ENCODE peak calls at places on chromosomes 5 and 9, in five cellular contexts. P, Y, K, J and R are unnamed samples.

GRCh38 chr9:20191239-20191840 is 402.5 kb upstream of the SLC24A2 start:
- DNase-seq in K (no peak), P (no peak), Y (no peak), J (no peak), R (no peak)

GRCh38 chr9:100440071-100440470 is 13.1 kb downstream of the MSANTD3 start:
- DNase-seq in P (no peak), K (no peak), Y (no peak), J (no peak), R (no peak)

GRCh38 chr5:141742866-141743651 is 61.0 kb upstream of the ARAP3 start:
- DNase-seq in Y (no peak), J (no peak), P (no peak), K (peak; percentile 81), R (no peak)

GRCh38 chr9:96087669-96088299 is 212.3 kb downstream of the ERCC6L2 start:
- DNase-seq in P (no peak), Y (peak; percentile 5), K (no peak), J (no peak), R (no peak)

GRCh38 chr5:139105621-139106071 is 92.5 kb downstream of the SIL1 start:
- DNase-seq in J (no peak), K (no peak), Y (peak; percentile 42), P (no peak), R (no peak)

GRCh38 chr5:96297290-96297689 is 135.8 kb downstream of the PCSK1 start:
- DNase-seq in Y (no peak), K (no peak), J (no peak), P (no peak), R (no peak)

GRCh38 chr5:175880797-175881312 is 9.5 kb downstream of the CPLX2 start:
- DNase-seq in P (no peak), Y (no peak), K (no peak), J (no peak), R (no peak)

GRCh38 chr9:114621975-114622609 is 11.0 kb downstream of the TMEM268 start:
- DNase-seq in K (no peak), J (no peak), P (no peak), Y (no peak), R (no peak)

GRCh38 chr5:179607449-179607931 is 16.0 kb downstream of the HNRNPH1 start:
- DNase-seq in P (no peak), K (peak; percentile 76), Y (no peak), J (no peak), R (no peak)

GRCh38 chr5:107408564-107408963 is 262.2 kb downstream of the EFNA5 start:
- DNase-seq in Y (no peak), P (no peak), J (no peak), K (no peak), R (no peak)

GRCh38 chr5:57841671-57842375 is 359.2 kb upstream of the ACTBL2 start:
- DNase-seq in J (no peak), K (no peak), Y (no peak), P (no peak), R (no peak)

GRCh38 chr5:52378237-52378636 is 409.5 kb upstream of the ITGA1 start:
- DNase-seq in J (no peak), K (no peak), Y (no peak), P (no peak), R (no peak)

GRCh38 chr5:112419050-112419595 is at the start of gene EPB41L4A:
- DNase-seq in Y (peak; percentile 41), P (no peak), J (no peak), K (peak; percentile 80), R (no peak)

GRCh38 chr9:134597957-134598883 is 43.4 kb upstream of the COL5A1 start:
- DNase-seq in Y (no peak), P (no peak), J (no peak), K (peak; percentile 74), R (no peak)

GRCh38 chr9:93681316-93682154 is 105.2 kb downstream of the PHF2 start:
- DNase-seq in K (peak; percentile 75), Y (no peak), J (no peak), P (no peak), R (no peak)

GRCh38 chr5:94174748-94175411 is 433.5 kb upstream of the POU5F2 start:
- DNase-seq in P (no peak), K (no peak), Y (no peak), J (no peak), R (no peak)

GRCh38 chr9:92563701-92564100 is 27.9 kb upstream of the ECM2 start:
- DNase-seq in K (no peak), P (no peak), J (no peak), Y (no peak), R (no peak)

GRCh38 chr9:117343416-117343815 is 71.4 kb downstream of the ASTN2 start:
- DNase-seq in K (no peak), Y (no peak), J (no peak), P (no peak), R (no peak)

GRCh38 chr9:129495422-129496186 is 125.3 kb downstream of the C9orf50 start:
- DNase-seq in K (peak; percentile 98), J (peak; percentile 73), P (peak; percentile 62), Y (peak; percentile 93), R (peak; percentile 71)

GRCh38 chr9:135480071-135480941 is 724 bp downstream of the PPP1R26 start:
- DNase-seq in K (no peak), P (no peak), J (no peak), Y (peak; percentile 20), R (no peak)

GRCh38 chr9:12426198-12426864 is 266.9 kb upstream of the TYRP1 start:
- DNase-seq in Y (no peak), P (no peak), K (no peak), J (no peak), R (no peak)

GRCh38 chr9:103661663-103662062 is 432.4 kb upstream of the SMC2 start:
- DNase-seq in J (no peak), K (no peak), P (no peak), Y (no peak), R (no peak)

GRCh38 chr9:89983411-89983810 is 378.6 kb downstream of the GADD45G start:
- DNase-seq in P (no peak), K (no peak), Y (no peak), J (no peak), R (no peak)

GRCh38 chr9:91824151-91824550 is 125.9 kb downstream of the ROR2 start:
- DNase-seq in J (no peak), Y (no peak), P (no peak), K (peak; percentile 16), R (no peak)

GRCh38 chr9:126049896-126050604 is 276.6 kb upstream of the MVB12B start:
- DNase-seq in J (no peak), P (no peak), K (peak; percentile 45), Y (no peak), R (no peak)

GRCh38 chr5:115435776-115436712 is 108.5 kb downstream of the FEM1C start:
- DNase-seq in J (no peak), K (no peak), P (no peak), Y (no peak), R (no peak)

GRCh38 chr5:88707216-88707965 is 175.6 kb downstream of the MEF2C start:
- DNase-seq in J (no peak), K (no peak), P (no peak), Y (no peak), R (no peak)

GRCh38 chr5:81290146-81290545 is 11.2 kb upstream of the ZCCHC9 start:
- DNase-seq in Y (no peak), K (no peak), J (no peak), P (no peak), R (no peak)

GRCh38 chr5:144328980-144329379 is 158.3 kb downstream of the KCTD16 start:
- DNase-seq in Y (no peak), P (no peak), K (no peak), J (no peak), R (no peak)

GRCh38 chr5:64502181-64502580 is 3.6 kb upstream of the RGS7BP start:
- DNase-seq in P (no peak), Y (no peak), J (no peak), K (no peak), R (no peak)

GRCh38 chr9:92424340-92424739 is at the start of gene OMD:
- DNase-seq in P (no peak), J (no peak), K (no peak), Y (no peak), R (no peak)

GRCh38 chr5:149938791-149939358 is 5.7 kb downstream of the PDE6A start:
- DNase-seq in K (no peak), J (no peak), P (no peak), Y (no peak), R (no peak)

GRCh38 chr9:69637801-69638200 is 34.4 kb downstream of the APBA1 start:
- DNase-seq in Y (no peak), J (no peak), K (no peak), P (no peak), R (no peak)